ENCODE peak calls at places on chromosomes 12 and 14, in four cellular contexts. G is HL-60, A is GM12878, Z is K562. F is an unnamed sample.

GRCh38 chr12:93946542-93947150 is 201.7 kb upstream of the PLXNC1 start:
- DNase-seq in A (no peak), G (no peak), Z (no peak), F (no peak)

GRCh38 chr14:32552766-32553165 is 223.7 kb downstream of the AKAP6 start:
- DNase-seq in Z (no peak), A (no peak), G (no peak), F (no peak)

GRCh38 chr12:56257491-56258067 is 605 bp downstream of the ANKRD52 start:
- DNase-seq in G (no peak), Z (peak), A (no peak), F (no peak)

GRCh38 chr12:50603817-50604639 is 99.2 kb downstream of the DIP2B start:
- DNase-seq in A (no peak), Z (no peak), G (no peak), F (no peak)

GRCh38 chr14:91866061-91866460 is 1.3 kb downstream of the TC2N start:
- DNase-seq in A (no peak), Z (no peak), G (no peak), F (no peak)

GRCh38 chr12:57439762-57440266 is 5.2 kb downstream of the INHBC start:
- DNase-seq in G (no peak), Z (no peak), A (no peak), F (no peak)

GRCh38 chr14:75715926-75716780 is 55.1 kb downstream of the TTLL5 start:
- DNase-seq in A (no peak), G (no peak), Z (no peak), F (no peak)

GRCh38 chr12:10849425-10849878 is at the start of gene PRR4:
- DNase-seq in Z (no peak), G (no peak), A (no peak), F (no peak)

GRCh38 chr14:101858791-101859537 is 97.5 kb downstream of the PPP2R5C start:
- DNase-seq in Z (no peak), G (no peak), A (no peak), F (no peak)

GRCh38 chr14:88553886-88554457 is 835 bp downstream of the PTPN21 start:
- DNase-seq in A (no peak), G (no peak), Z (no peak), F (no peak)

GRCh38 chr12:122023339-122024131 is 1.9 kb downstream of the BCL7A start:
- DNase-seq in G (peak), A (no peak), Z (peak), F (no peak)

GRCh38 chr14:51398898-51399297 is 158.9 kb downstream of the TMX1 start:
- DNase-seq in G (no peak), Z (no peak), A (no peak), F (no peak)

GRCh38 chr12:122190842-122191668 is 8.1 kb downstream of the LRRC43 start:
- DNase-seq in G (peak), Z (peak), A (peak), F (peak)

GRCh38 chr14:61406670-61407069 is 85.3 kb downstream of the PRKCH start:
- DNase-seq in Z (no peak), A (no peak), G (no peak), F (no peak)

GRCh38 chr14:99137913-99138571 is 134.0 kb downstream of the BCL11B start:
- DNase-seq in A (no peak), Z (peak), G (peak), F (no peak)

GRCh38 chr14:22630486-22630885 is 13.7 kb downstream of the OR6J1 start:
- DNase-seq in A (no peak), Z (no peak), G (no peak), F (no peak)

GRCh38 chr12:18750087-18750486 is 12.2 kb downstream of the CAPZA3 start:
- DNase-seq in Z (no peak), A (no peak), G (no peak), F (no peak)

GRCh38 chr14:75995372-75996041 is 9.9 kb downstream of the IFT43 start:
- DNase-seq in Z (no peak), G (no peak), A (no peak), F (no peak)

GRCh38 chr14:54497224-54497623 is 8.4 kb upstream of the GMFB start:
- DNase-seq in G (no peak), Z (no peak), A (no peak), F (no peak)

GRCh38 chr12:28966049-28966778 is 182.9 kb upstream of the FAR2 start:
- DNase-seq in Z (no peak), G (no peak), A (no peak), F (no peak)

GRCh38 chr14:103391048-103391447 is 5.8 kb downstream of the MARK3 start:
- DNase-seq in A (no peak), G (peak), Z (no peak), F (no peak)

DNA sequence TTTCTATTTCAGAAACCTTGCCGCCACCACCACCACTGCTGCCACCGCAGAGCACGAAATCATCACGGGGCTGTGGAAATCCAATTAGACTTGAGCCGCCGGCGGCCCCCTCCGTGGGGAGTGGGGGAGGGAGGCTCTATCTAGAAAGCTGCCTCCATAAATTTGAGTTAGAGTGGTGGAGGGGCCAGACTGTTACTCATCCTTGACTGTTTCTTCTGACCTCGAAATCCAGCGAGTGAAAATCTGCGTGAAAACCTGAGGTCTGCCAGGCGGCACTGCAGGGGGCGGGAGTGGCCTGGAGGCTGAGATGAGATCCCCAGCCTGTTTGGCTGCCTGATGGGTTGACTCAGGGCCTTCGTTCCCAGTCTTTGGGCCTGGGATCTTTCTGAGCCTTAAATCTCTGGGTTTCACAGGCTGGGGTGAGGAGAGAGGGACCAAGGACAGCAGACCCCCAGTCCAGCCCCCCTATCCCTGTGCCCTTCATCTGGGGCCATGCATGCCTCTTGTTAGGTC is 29.9 kb downstream of the TSPAN9 start:
- DNase-seq in Z (no peak), A (no peak), G (no peak), F (no peak)
- TF ChIP-seq SPI1 in Z (no peak), A (no peak), G (no peak), F (no peak)

GRCh38 chr12:30437044-30437443 is 258.6 kb downstream of the IPO8 start:
- DNase-seq in Z (no peak), G (no peak), A (no peak), F (no peak)
- TF ChIP-seq POLR2AphosphoS5 in Z (no peak), G (no peak), A (no peak), F (no peak)

DNA sequence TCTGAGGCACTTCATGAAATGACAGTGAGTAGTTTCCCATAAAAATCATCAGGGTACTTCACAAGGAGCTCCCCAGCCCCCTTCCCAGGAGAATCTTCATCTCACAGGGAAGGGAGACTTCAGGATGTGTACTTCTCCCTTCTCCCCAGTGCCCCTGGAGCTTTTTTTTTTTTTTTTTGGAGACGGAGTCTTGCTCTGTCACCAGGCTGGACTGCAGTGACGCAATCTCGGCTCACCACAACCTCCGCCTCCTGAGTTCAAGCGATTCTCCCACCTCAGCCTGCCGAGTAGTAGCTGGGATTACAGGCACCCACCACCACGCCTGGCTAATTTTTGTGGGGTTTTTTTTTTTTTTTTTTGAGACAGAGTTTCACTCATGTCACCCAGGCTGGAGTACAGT is 10.4 kb downstream of the ITPK1 start:
- DNase-seq in A (no peak), G (peak), Z (no peak), F (no peak)
- TF ChIP-seq SPI1 in A (no peak), G (no peak), Z (no peak), F (no peak)

GRCh38 chr12:108298761-108299275 is 40.3 kb downstream of the CMKLR1 start:
- DNase-seq in Z (no peak), A (no peak), G (no peak), F (no peak)

GRCh38 chr12:108299980-108300696 is 39.0 kb downstream of the CMKLR1 start:
- DNase-seq in A (no peak), G (no peak), Z (no peak), F (no peak)

GRCh38 chr12:108301346-108301745 is 37.8 kb downstream of the CMKLR1 start:
- DNase-seq in G (no peak), A (no peak), Z (no peak), F (no peak)

GRCh38 chr12:108297895-108298760 is 41.0 kb downstream of the CMKLR1 start:
- DNase-seq in G (no peak), A (peak), Z (no peak), F (no peak)

DNA sequence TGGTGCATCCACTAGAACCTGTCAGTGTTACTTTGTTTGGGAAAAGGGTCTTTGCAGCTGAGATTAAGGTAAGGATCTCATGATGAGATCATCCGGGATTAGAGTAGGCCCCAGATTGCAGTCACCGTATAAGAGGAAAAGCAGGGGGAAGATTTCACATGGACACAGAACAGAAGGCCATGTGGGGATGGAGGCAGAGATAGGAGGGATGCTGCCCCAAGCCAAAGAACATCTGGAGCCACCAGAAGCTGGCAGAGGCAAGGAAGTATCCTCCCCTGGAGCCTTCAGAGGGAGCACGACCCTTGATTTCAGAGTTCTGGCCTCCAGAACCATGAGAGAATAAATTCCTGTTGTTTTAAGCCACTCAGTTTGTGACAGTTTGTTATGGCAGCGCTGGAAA is 39.6 kb downstream of the CMKLR1 start:
- DNase-seq in Z (no peak), A (no peak), G (no peak), F (no peak)
- TF ChIP-seq POLR2AphosphoS5 in Z (no peak), A (no peak), G (no peak), F (no peak)

DNA sequence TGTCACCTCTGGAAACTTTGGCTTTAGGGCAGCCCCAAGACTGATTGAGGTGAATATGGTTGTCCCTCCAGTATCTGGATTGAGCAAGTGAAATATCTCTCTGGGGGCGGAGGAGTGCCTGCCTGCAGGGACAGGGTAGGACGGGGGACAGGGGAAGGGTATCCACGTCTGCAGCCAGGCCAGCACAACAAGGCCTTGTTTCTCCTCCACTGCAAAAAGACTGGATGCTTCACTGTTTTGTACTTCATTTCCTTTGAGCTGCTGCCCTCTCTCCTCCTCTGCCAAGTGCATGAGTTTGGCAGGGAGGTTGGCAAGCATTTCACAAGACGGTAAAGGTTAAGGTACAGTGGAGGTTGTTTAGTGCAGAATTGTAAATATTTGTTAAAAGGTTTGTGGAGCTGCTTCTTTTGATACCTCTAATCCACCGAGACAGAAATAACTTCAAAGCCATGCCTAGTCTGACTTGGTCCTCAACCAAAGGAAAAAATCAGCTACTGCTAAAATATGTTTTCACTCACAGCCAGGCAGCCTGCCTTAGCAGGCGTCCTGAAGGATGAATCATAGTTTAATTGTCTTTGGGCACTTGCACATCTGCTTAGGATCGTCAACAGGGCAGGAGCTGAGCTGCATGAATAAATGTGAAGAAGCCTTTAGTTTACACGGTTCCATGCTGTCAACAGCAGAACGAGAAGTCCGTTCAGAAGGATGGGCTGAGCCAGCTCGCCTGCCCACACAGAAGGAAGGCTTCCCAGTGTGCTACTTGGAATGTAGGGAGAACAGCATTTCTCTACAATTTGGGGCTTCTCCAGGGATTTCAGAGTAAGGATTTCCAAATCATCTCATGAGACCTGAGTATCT is 269.7 kb downstream of the TTC6 start:
- DNase-seq in G (no peak), A (no peak), Z (no peak), F (no peak)
- TF ChIP-seq SPI1 in G (no peak), A (no peak), Z (no peak), F (no peak)

F was measured in GM12891.